ENCODE peak calls at places on chromosomes 12 and 14, in ten cellular contexts. One of them, this sample, is unnamed.

GRCh38 chr14:102363182-102363952 is 626 bp downstream of the TECPR2 start:
- DNase-seq in AG09319: no peak
- DNase-seq in aorta: peak; percentile 90
- DNase-seq in lung microvascular endothelial cell: no peak
- DNase-seq in pulmonary artery endothelial cell: no peak
- DNase-seq in renal cortical epithelial cell: peak; percentile 31
- DNase-seq in DMS 273 treated with DMSO at 0.1 percent for 48 hours: no peak
- DNase-seq in neural progenitor cell: peak; percentile 46
- DNase-seq in amygdala: no peak
- DNase-seq in AG09309: no peak
- DNase-seq in this sample: peak; percentile 12

GRCh38 chr12:29415111-29415510 is 34.1 kb upstream of the ERGIC2 start:
- DNase-seq in AG09319: no peak
- DNase-seq in neural progenitor cell: no peak
- DNase-seq in AG09309: no peak
- DNase-seq in lung microvascular endothelial cell: no peak
- DNase-seq in renal cortical epithelial cell: peak; percentile 16
- DNase-seq in pulmonary artery endothelial cell: no peak
- DNase-seq in amygdala: no peak
- DNase-seq in DMS 273 treated with DMSO at 0.1 percent for 48 hours: no peak
- DNase-seq in aorta: no peak
- DNase-seq in this sample: no peak

GRCh38 chr12:78146365-78146772 is 315.7 kb downstream of the NAV3 start:
- DNase-seq in AG09309: peak; percentile 16
- DNase-seq in pulmonary artery endothelial cell: peak; percentile 7
- DNase-seq in DMS 273 treated with DMSO at 0.1 percent for 48 hours: peak; percentile 6
- DNase-seq in lung microvascular endothelial cell: peak; percentile 70
- DNase-seq in renal cortical epithelial cell: peak; percentile 58
- DNase-seq in amygdala: no peak
- DNase-seq in neural progenitor cell: peak; percentile 50
- DNase-seq in AG09319: peak; percentile 5
- DNase-seq in aorta: no peak
- DNase-seq in this sample: peak; percentile 1

GRCh38 chr12:57047981-57048380 is 1.9 kb downstream of the MYO1A start:
- DNase-seq in pulmonary artery endothelial cell: no peak
- DNase-seq in DMS 273 treated with DMSO at 0.1 percent for 48 hours: no peak
- DNase-seq in AG09309: no peak
- DNase-seq in aorta: no peak
- DNase-seq in renal cortical epithelial cell: no peak
- DNase-seq in AG09319: no peak
- DNase-seq in neural progenitor cell: no peak
- DNase-seq in amygdala: no peak
- DNase-seq in lung microvascular endothelial cell: no peak
- DNase-seq in this sample: no peak

GRCh38 chr14:99742074-99742473 is 51.1 kb upstream of the EML1 start:
- DNase-seq in AG09319: no peak
- DNase-seq in aorta: no peak
- DNase-seq in lung microvascular endothelial cell: no peak
- DNase-seq in AG09309: no peak
- DNase-seq in DMS 273 treated with DMSO at 0.1 percent for 48 hours: no peak
- DNase-seq in pulmonary artery endothelial cell: no peak
- DNase-seq in neural progenitor cell: no peak
- DNase-seq in renal cortical epithelial cell: no peak
- DNase-seq in amygdala: no peak
- DNase-seq in this sample: no peak

GRCh38 chr14:95311752-95312151 is 8.0 kb downstream of the CLMN start:
- DNase-seq in renal cortical epithelial cell: peak; percentile 72
- DNase-seq in pulmonary artery endothelial cell: peak; percentile 19
- DNase-seq in AG09309: no peak
- DNase-seq in DMS 273 treated with DMSO at 0.1 percent for 48 hours: no peak
- DNase-seq in AG09319: no peak
- DNase-seq in lung microvascular endothelial cell: peak; percentile 44
- DNase-seq in aorta: peak; percentile 69
- DNase-seq in amygdala: no peak
- DNase-seq in neural progenitor cell: no peak
- DNase-seq in this sample: no peak

GRCh38 chr12:46410495-46410894 is 37.9 kb upstream of the SLC38A2 start:
- DNase-seq in amygdala: no peak
- DNase-seq in neural progenitor cell: no peak
- DNase-seq in aorta: no peak
- DNase-seq in pulmonary artery endothelial cell: no peak
- DNase-seq in AG09309: no peak
- DNase-seq in lung microvascular endothelial cell: peak; percentile 37
- DNase-seq in DMS 273 treated with DMSO at 0.1 percent for 48 hours: no peak
- DNase-seq in renal cortical epithelial cell: peak; percentile 69
- DNase-seq in AG09319: no peak
- DNase-seq in this sample: no peak

GRCh38 chr14:75371297-75371696 is 56.5 kb upstream of the JDP2 start:
- DNase-seq in AG09319: no peak
- DNase-seq in DMS 273 treated with DMSO at 0.1 percent for 48 hours: no peak
- DNase-seq in lung microvascular endothelial cell: no peak
- DNase-seq in amygdala: no peak
- DNase-seq in aorta: no peak
- DNase-seq in neural progenitor cell: no peak
- DNase-seq in pulmonary artery endothelial cell: no peak
- DNase-seq in AG09309: no peak
- DNase-seq in renal cortical epithelial cell: no peak
- DNase-seq in this sample: no peak

GRCh38 chr14:59239030-59239429 is 50.6 kb downstream of the DAAM1 start:
- DNase-seq in renal cortical epithelial cell: no peak
- DNase-seq in lung microvascular endothelial cell: no peak
- DNase-seq in AG09309: no peak
- DNase-seq in AG09319: no peak
- DNase-seq in neural progenitor cell: no peak
- DNase-seq in pulmonary artery endothelial cell: no peak
- DNase-seq in DMS 273 treated with DMSO at 0.1 percent for 48 hours: no peak
- DNase-seq in aorta: no peak
- DNase-seq in amygdala: no peak
- DNase-seq in this sample: no peak

GRCh38 chr12:14647028-14647750 is 49.2 kb downstream of the GUCY2C start:
- DNase-seq in pulmonary artery endothelial cell: no peak
- DNase-seq in lung microvascular endothelial cell: no peak
- DNase-seq in neural progenitor cell: no peak
- DNase-seq in aorta: no peak
- DNase-seq in AG09319: no peak
- DNase-seq in DMS 273 treated with DMSO at 0.1 percent for 48 hours: no peak
- DNase-seq in AG09309: no peak
- DNase-seq in renal cortical epithelial cell: no peak
- DNase-seq in amygdala: no peak
- DNase-seq in this sample: no peak

GRCh38 chr12:127245437-127245836 is 1021.5 kb upstream of the TMEM132C start:
- DNase-seq in aorta: no peak
- DNase-seq in AG09309: peak; percentile 54
- DNase-seq in lung microvascular endothelial cell: no peak
- DNase-seq in AG09319: no peak
- DNase-seq in renal cortical epithelial cell: peak; percentile 88
- DNase-seq in DMS 273 treated with DMSO at 0.1 percent for 48 hours: no peak
- DNase-seq in pulmonary artery endothelial cell: no peak
- DNase-seq in amygdala: no peak
- DNase-seq in neural progenitor cell: no peak
- DNase-seq in this sample: no peak

GRCh38 chr12:94390130-94390485 is 69.6 kb downstream of the CEP83 start:
- DNase-seq in DMS 273 treated with DMSO at 0.1 percent for 48 hours: no peak
- DNase-seq in pulmonary artery endothelial cell: no peak
- DNase-seq in AG09309: no peak
- DNase-seq in renal cortical epithelial cell: no peak
- DNase-seq in amygdala: no peak
- DNase-seq in lung microvascular endothelial cell: no peak
- DNase-seq in neural progenitor cell: no peak
- DNase-seq in aorta: no peak
- DNase-seq in AG09319: no peak
- DNase-seq in this sample: no peak

GRCh38 chr12:50103767-50104321 is at the start of gene GPD1:
- DNase-seq in renal cortical epithelial cell: peak; percentile 50
- DNase-seq in AG09309: no peak
- DNase-seq in aorta: peak; percentile 89
- DNase-seq in lung microvascular endothelial cell: no peak
- DNase-seq in neural progenitor cell: peak; percentile 68
- DNase-seq in amygdala: peak; percentile 72
- DNase-seq in pulmonary artery endothelial cell: no peak
- DNase-seq in AG09319: no peak
- DNase-seq in DMS 273 treated with DMSO at 0.1 percent for 48 hours: no peak
- DNase-seq in this sample: no peak

GRCh38 chr12:90712671-90713070 is 242.3 kb downstream of the CCER1 start:
- DNase-seq in amygdala: no peak
- DNase-seq in AG09319: no peak
- DNase-seq in DMS 273 treated with DMSO at 0.1 percent for 48 hours: no peak
- DNase-seq in neural progenitor cell: no peak
- DNase-seq in pulmonary artery endothelial cell: peak; percentile 10
- DNase-seq in lung microvascular endothelial cell: no peak
- DNase-seq in aorta: no peak
- DNase-seq in renal cortical epithelial cell: peak; percentile 66
- DNase-seq in AG09309: no peak
- DNase-seq in this sample: no peak

GRCh38 chr12:71014180-71014785 is 93.7 kb upstream of the PTPRR start:
- DNase-seq in renal cortical epithelial cell: peak; percentile 68
- DNase-seq in neural progenitor cell: peak; percentile 59
- DNase-seq in AG09319: no peak
- DNase-seq in amygdala: no peak
- DNase-seq in AG09309: no peak
- DNase-seq in lung microvascular endothelial cell: peak; percentile 48
- DNase-seq in DMS 273 treated with DMSO at 0.1 percent for 48 hours: no peak
- DNase-seq in pulmonary artery endothelial cell: peak; percentile 20
- DNase-seq in aorta: no peak
- DNase-seq in this sample: no peak

GRCh38 chr14:54487771-54488170 is 1.0 kb downstream of the GMFB start:
- DNase-seq in AG09319: no peak
- DNase-seq in amygdala: no peak
- DNase-seq in pulmonary artery endothelial cell: no peak
- DNase-seq in lung microvascular endothelial cell: peak; percentile 28
- DNase-seq in neural progenitor cell: peak; percentile 20
- DNase-seq in aorta: no peak
- DNase-seq in renal cortical epithelial cell: peak; percentile 75
- DNase-seq in AG09309: no peak
- DNase-seq in DMS 273 treated with DMSO at 0.1 percent for 48 hours: no peak
- DNase-seq in this sample: no peak

GRCh38 chr14:68181395-68182326 is 362.1 kb downstream of the RAD51B start:
- DNase-seq in AG09319: no peak
- DNase-seq in DMS 273 treated with DMSO at 0.1 percent for 48 hours: no peak
- DNase-seq in aorta: no peak
- DNase-seq in amygdala: no peak
- DNase-seq in pulmonary artery endothelial cell: no peak
- DNase-seq in lung microvascular endothelial cell: peak; percentile 20
- DNase-seq in renal cortical epithelial cell: peak; percentile 89
- DNase-seq in AG09309: no peak
- DNase-seq in neural progenitor cell: no peak
- DNase-seq in this sample: peak; percentile 11

GRCh38 chr12:101039848-101040531 is 170.0 kb downstream of the SLC5A8 start:
- DNase-seq in amygdala: no peak
- DNase-seq in AG09319: no peak
- DNase-seq in neural progenitor cell: no peak
- DNase-seq in renal cortical epithelial cell: peak; percentile 82
- DNase-seq in pulmonary artery endothelial cell: no peak
- DNase-seq in AG09309: no peak
- DNase-seq in aorta: no peak
- DNase-seq in DMS 273 treated with DMSO at 0.1 percent for 48 hours: no peak
- DNase-seq in lung microvascular endothelial cell: no peak
- DNase-seq in this sample: no peak

GRCh38 chr12:122841544-122842321 is 6.5 kb downstream of the HIP1R start:
- DNase-seq in neural progenitor cell: no peak
- DNase-seq in renal cortical epithelial cell: peak; percentile 57
- DNase-seq in aorta: peak; percentile 71
- DNase-seq in lung microvascular endothelial cell: no peak
- DNase-seq in AG09319: no peak
- DNase-seq in pulmonary artery endothelial cell: no peak
- DNase-seq in AG09309: no peak
- DNase-seq in DMS 273 treated with DMSO at 0.1 percent for 48 hours: no peak
- DNase-seq in amygdala: peak; percentile 71
- DNase-seq in this sample: peak; percentile 64

GRCh38 chr12:2856901-2857495 is at the start of gene TEX52:
- DNase-seq in DMS 273 treated with DMSO at 0.1 percent for 48 hours: no peak
- DNase-seq in neural progenitor cell: peak; percentile 84
- DNase-seq in AG09309: no peak
- DNase-seq in AG09319: no peak
- DNase-seq in aorta: no peak
- DNase-seq in amygdala: no peak
- DNase-seq in pulmonary artery endothelial cell: no peak
- DNase-seq in renal cortical epithelial cell: no peak
- DNase-seq in lung microvascular endothelial cell: no peak
- DNase-seq in this sample: no peak

GRCh38 chr14:31441273-31442110 is 15.8 kb downstream of the DTD2 start:
- DNase-seq in aorta: no peak
- DNase-seq in DMS 273 treated with DMSO at 0.1 percent for 48 hours: no peak
- DNase-seq in renal cortical epithelial cell: peak; percentile 67
- DNase-seq in AG09309: peak; percentile 70
- DNase-seq in lung microvascular endothelial cell: no peak
- DNase-seq in AG09319: peak; percentile 64
- DNase-seq in amygdala: no peak
- DNase-seq in neural progenitor cell: no peak
- DNase-seq in pulmonary artery endothelial cell: no peak
- DNase-seq in this sample: no peak

GRCh38 chr14:104437703-104438102 is 141.9 kb upstream of the C14orf180 start:
- DNase-seq in DMS 273 treated with DMSO at 0.1 percent for 48 hours: no peak
- DNase-seq in AG09309: no peak
- DNase-seq in neural progenitor cell: no peak
- DNase-seq in AG09319: no peak
- DNase-seq in amygdala: no peak
- DNase-seq in pulmonary artery endothelial cell: no peak
- DNase-seq in renal cortical epithelial cell: no peak
- DNase-seq in aorta: peak; percentile 28
- DNase-seq in lung microvascular endothelial cell: no peak
- DNase-seq in this sample: no peak

GRCh38 chr14:31880935-31881334 is 196.2 kb upstream of the ARHGAP5 start:
- DNase-seq in amygdala: no peak
- DNase-seq in renal cortical epithelial cell: peak; percentile 93
- DNase-seq in DMS 273 treated with DMSO at 0.1 percent for 48 hours: no peak
- DNase-seq in lung microvascular endothelial cell: no peak
- DNase-seq in aorta: no peak
- DNase-seq in AG09319: peak; percentile 43
- DNase-seq in AG09309: peak; percentile 52
- DNase-seq in neural progenitor cell: no peak
- DNase-seq in pulmonary artery endothelial cell: no peak
- DNase-seq in this sample: peak; percentile 64

GRCh38 chr14:34971801-34972200 is 11.0 kb upstream of the SRP54 start:
- DNase-seq in pulmonary artery endothelial cell: no peak
- DNase-seq in aorta: no peak
- DNase-seq in AG09309: no peak
- DNase-seq in renal cortical epithelial cell: peak; percentile 22
- DNase-seq in amygdala: no peak
- DNase-seq in DMS 273 treated with DMSO at 0.1 percent for 48 hours: no peak
- DNase-seq in neural progenitor cell: no peak
- DNase-seq in AG09319: no peak
- DNase-seq in lung microvascular endothelial cell: peak; percentile 7
- DNase-seq in this sample: no peak

GRCh38 chr12:111202237-111202592 is 166.7 kb downstream of the PHETA1 start:
- DNase-seq in DMS 273 treated with DMSO at 0.1 percent for 48 hours: no peak
- DNase-seq in lung microvascular endothelial cell: no peak
- DNase-seq in AG09319: no peak
- DNase-seq in AG09309: no peak
- DNase-seq in aorta: no peak
- DNase-seq in pulmonary artery endothelial cell: no peak
- DNase-seq in amygdala: no peak
- DNase-seq in renal cortical epithelial cell: no peak
- DNase-seq in neural progenitor cell: no peak
- DNase-seq in this sample: no peak

GRCh38 chr12:25155031-25155576 is 39.9 kb downstream of the DNAI7 start:
- DNase-seq in AG09309: no peak
- DNase-seq in amygdala: no peak
- DNase-seq in DMS 273 treated with DMSO at 0.1 percent for 48 hours: no peak
- DNase-seq in aorta: no peak
- DNase-seq in renal cortical epithelial cell: peak; percentile 55
- DNase-seq in neural progenitor cell: peak; percentile 30
- DNase-seq in pulmonary artery endothelial cell: no peak
- DNase-seq in AG09319: peak; percentile 57
- DNase-seq in lung microvascular endothelial cell: peak; percentile 49
- DNase-seq in this sample: no peak

GRCh38 chr12:79127268-79127895 is 262.8 kb downstream of the SYT1 start:
- DNase-seq in AG09309: peak; percentile 96
- DNase-seq in AG09319: peak; percentile 15
- DNase-seq in renal cortical epithelial cell: peak; percentile 91
- DNase-seq in DMS 273 treated with DMSO at 0.1 percent for 48 hours: no peak
- DNase-seq in aorta: no peak
- DNase-seq in neural progenitor cell: no peak
- DNase-seq in amygdala: no peak
- DNase-seq in lung microvascular endothelial cell: peak; percentile 8
- DNase-seq in pulmonary artery endothelial cell: no peak
- DNase-seq in this sample: peak; percentile 52

GRCh38 chr12:9667403-9667802 is 2.1 kb upstream of the CLEC2D start:
- DNase-seq in AG09319: no peak
- DNase-seq in amygdala: no peak
- DNase-seq in aorta: no peak
- DNase-seq in pulmonary artery endothelial cell: no peak
- DNase-seq in AG09309: no peak
- DNase-seq in lung microvascular endothelial cell: no peak
- DNase-seq in renal cortical epithelial cell: no peak
- DNase-seq in neural progenitor cell: no peak
- DNase-seq in DMS 273 treated with DMSO at 0.1 percent for 48 hours: no peak
- DNase-seq in this sample: no peak